ENCODE peak calls at places on chromosomes 1 and 21, in six cellular contexts. P, X, T, V, I and Z are unnamed samples.
A peak's percentile ranks its signal among the peaks of the same experiment; 100 is the strongest.

GRCh38 chr21:37642493-37642892 is 273.8 kb downstream of the KCNJ6 start:
- DNase-seq in I (no peak), V (no peak), X (no peak), T (peak; percentile 37), P (no peak), Z (no peak)

GRCh38 chr1:1347026-1347595 is 2.1 kb downstream of the DVL1 start:
- DNase-seq in X (no peak), I (no peak), P (no peak), V (no peak), T (no peak), Z (no peak)

GRCh38 chr1:31436596-31437432 is 23.8 kb downstream of the SERINC2 start:
- DNase-seq in T (no peak), V (no peak), P (no peak), X (no peak), I (no peak), Z (no peak)

GRCh38 chr1:29583727-29584126 is 347.4 kb downstream of the PTPRU start:
- DNase-seq in X (no peak), T (no peak), P (peak; percentile 84), V (no peak), I (peak; percentile 90), Z (no peak)

GRCh38 chr1:245085508-245086095 is 69.2 kb upstream of the KIF26B start:
- DNase-seq in T (peak; percentile 12), P (peak; percentile 68), I (peak; percentile 89), V (no peak), X (no peak), Z (peak; percentile 90)

GRCh38 chr1:95431216-95431615 is 197.2 kb downstream of the RWDD3 start:
- DNase-seq in X (no peak), V (no peak), I (no peak), T (no peak), P (peak; percentile 7), Z (no peak)

GRCh38 chr1:46246548-46247432 is 773 bp upstream of the RAD54L start:
- DNase-seq in X (no peak), V (peak; percentile 44), T (no peak), I (peak; percentile 14), P (peak; percentile 21), Z (no peak)

GRCh38 chr1:53653631-53654030 is 85.3 kb downstream of the GLIS1 start:
- DNase-seq in V (no peak), P (no peak), I (no peak), T (no peak), X (no peak), Z (no peak)

GRCh38 chr1:2801535-2802291 is at the start of gene TTC34:
- DNase-seq in V (no peak), T (peak; percentile 47), I (no peak), P (peak; percentile 14), X (peak; percentile 60), Z (no peak)

GRCh38 chr1:91018006-91018405 is 3.8 kb downstream of the ZNF644 start:
- DNase-seq in P (no peak), V (no peak), X (no peak), T (peak; percentile 28), I (no peak), Z (no peak)

GRCh38 chr1:154129392-154129970 is 25.4 kb downstream of the NUP210L start:
- DNase-seq in T (no peak), V (no peak), P (no peak), X (no peak), I (no peak), Z (no peak)

GRCh38 chr1:156461781-156462647 is 38.6 kb downstream of the MEF2D start:
- DNase-seq in V (no peak), I (peak; percentile 37), T (no peak), X (no peak), P (peak; percentile 40), Z (no peak)

GRCh38 chr1:205348559-205349477 is 7.9 kb downstream of the KLHDC8A start:
- DNase-seq in V (no peak), T (no peak), X (no peak), I (no peak), P (no peak), Z (no peak)

GRCh38 chr21:38621132-38621531 is 122.9 kb upstream of the ERG start:
- DNase-seq in X (no peak), I (no peak), V (no peak), P (no peak), T (peak; percentile 2), Z (no peak)

DNA sequence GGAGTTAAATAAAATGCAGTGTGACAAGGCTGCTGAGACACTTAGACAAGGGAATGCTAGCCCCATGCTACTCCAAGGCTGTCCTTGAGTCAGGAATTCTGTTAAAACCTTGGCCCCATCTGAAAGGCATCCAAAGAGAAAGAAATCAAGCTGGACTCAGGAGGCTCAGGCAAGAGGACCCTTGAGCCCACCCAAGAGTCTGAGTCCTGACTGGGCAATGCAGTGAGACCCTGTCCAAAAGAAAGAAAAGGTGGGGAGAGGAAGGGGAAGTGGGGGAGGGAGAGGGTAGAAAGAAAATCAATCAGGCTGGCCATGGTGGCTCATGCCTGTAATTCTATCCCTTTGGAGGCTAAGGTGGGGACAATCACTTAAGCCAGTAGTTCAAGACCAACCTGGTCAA is 26.7 kb downstream of the CLSTN1 start:
- DNase-seq in I (no peak), P (no peak), T (no peak), X (no peak), V (no peak), Z (no peak)
- H3K27ac ChIP-seq in I (no peak overlapping the region), P (peak overlapping the region; percentile 79), T (no peak overlapping the region), X (no peak overlapping the region), V (no peak overlapping the region), Z (no peak overlapping the region)

GRCh38 chr1:109528296-109528695 is 11.4 kb upstream of the GPR61 start:
- DNase-seq in I (no peak), X (no peak), T (no peak), V (no peak), P (no peak), Z (no peak)
- H3K27ac ChIP-seq in I (no peak overlapping the region), X (no peak overlapping the region), T (no peak overlapping the region), V (no peak overlapping the region), P (no peak overlapping the region), Z (no peak overlapping the region)

DNA sequence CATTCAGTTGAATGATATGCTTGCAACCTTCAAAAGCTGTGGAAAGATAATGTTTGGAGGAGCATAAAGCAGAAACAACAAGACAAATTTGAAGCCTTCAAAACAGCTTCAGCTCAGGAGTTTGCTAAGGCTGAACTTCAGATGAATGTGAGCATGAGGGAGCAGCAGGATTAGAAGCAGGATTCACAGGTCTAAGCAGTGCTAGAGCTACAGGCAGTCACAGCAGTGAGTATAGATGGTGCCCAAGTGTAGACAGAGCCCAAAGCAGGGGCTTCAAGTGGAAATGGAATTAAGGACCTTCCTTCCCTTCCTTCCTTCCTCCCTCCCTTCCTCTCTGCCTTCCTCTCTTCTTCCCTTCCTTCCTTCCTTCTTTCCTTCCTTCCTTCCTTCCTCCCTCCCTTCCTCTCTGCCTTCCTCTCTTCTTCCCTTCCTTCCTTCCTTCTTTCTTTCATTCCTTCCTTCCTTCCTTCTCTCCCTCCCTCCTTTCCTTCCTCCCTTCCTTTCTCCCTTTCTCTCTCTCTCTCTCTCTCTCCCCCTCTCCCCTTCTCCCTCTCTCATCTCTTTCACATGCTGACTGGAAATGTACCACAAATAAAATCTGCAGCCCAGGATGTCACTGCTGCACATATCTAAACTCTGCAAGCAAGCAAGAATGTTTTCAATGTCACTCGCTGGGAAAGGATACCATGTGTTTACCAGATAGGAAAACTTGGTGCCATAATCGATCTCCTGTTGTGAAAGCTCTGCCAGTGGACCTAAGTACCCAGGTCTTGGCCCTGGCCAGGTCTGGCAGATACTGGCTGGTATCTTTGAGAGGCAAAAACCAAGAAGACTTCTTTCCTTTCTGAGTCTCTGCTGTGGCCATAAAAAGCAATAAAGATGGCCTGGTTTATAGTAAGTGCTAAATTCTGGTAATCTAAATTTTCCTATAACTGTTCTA is 13.1 kb upstream of the SLC30A10 start:
- DNase-seq in X (no peak), I (no peak), V (no peak), T (no peak), P (no peak), Z (no peak)
- H3K27ac ChIP-seq in X (no peak overlapping the region), I (no peak overlapping the region), V (no peak overlapping the region), T (no peak overlapping the region), P (no peak overlapping the region), Z (no peak overlapping the region)

DNA sequence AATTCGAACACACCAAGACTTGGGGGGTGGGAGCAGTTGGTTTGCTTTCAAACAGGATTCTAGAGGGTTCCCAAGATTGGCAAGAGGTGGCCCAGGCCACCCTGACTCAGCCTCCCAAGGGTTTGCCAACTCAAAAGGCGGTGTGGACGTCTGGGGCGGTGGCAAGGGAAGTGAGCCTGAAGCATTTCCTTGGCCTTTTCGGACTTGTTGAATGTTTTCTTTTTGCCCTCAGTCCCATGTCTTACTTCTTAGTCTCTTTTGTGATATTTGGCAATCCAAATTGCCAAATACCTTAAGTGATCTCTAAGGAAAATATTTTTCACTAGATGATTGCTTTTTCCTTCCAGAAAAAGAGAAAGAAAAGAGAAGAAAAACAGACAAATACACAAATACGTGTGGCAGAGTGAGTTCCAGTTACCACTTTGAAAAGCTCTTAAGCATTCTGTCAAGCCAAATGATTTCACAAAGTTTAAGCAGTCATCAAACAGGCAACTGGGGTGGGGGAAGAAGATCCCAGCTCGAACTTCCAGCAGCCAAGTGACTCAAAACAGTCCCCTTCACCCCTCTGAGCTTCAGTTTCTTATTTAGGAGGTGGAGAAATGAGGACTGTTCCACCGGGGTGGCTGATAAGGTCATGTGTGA is 374.6 kb upstream of the USP24 start:
- DNase-seq in T (no peak), V (no peak), X (no peak), I (no peak), P (peak; percentile 16), Z (no peak)
- H3K27ac ChIP-seq in T (peak overlapping the region; percentile 28), V (peak overlapping the region; percentile 71), X (peak overlapping the region; percentile 32), I (no peak overlapping the region), P (peak overlapping the region; percentile 86), Z (no peak overlapping the region)

GRCh38 chr1:228405979-228406265 is 713 bp downstream of the TRIM11 start:
- DNase-seq in I (no peak), P (no peak), V (no peak), T (no peak), X (no peak), Z (no peak)

GRCh38 chr1:228404107-228404720 is 2.4 kb downstream of the TRIM11 start:
- DNase-seq in I (no peak), P (no peak), T (no peak), V (no peak), X (peak; percentile 42), Z (no peak)

GRCh38 chr1:228403231-228403631 is 3.4 kb downstream of the TRIM11 start:
- DNase-seq in T (no peak), P (no peak), I (no peak), V (no peak), X (peak; percentile 44), Z (no peak)

GRCh38 chr1:228407118-228408040 is 744 bp upstream of the TRIM11 start:
- DNase-seq in P (no peak), V (no peak), T (no peak), I (no peak), X (peak; percentile 44), Z (no peak)

GRCh38 chr1:228405200-228405978 is 1.2 kb downstream of the TRIM11 start:
- DNase-seq in V (no peak), X (peak; percentile 42), I (no peak), T (no peak), P (no peak), Z (no peak)
- H3K27ac ChIP-seq in V (no peak overlapping the region), X (peak overlapping the region; percentile 88), I (peak overlapping the region; percentile 36), T (peak overlapping the region; percentile 94), P (peak overlapping the region; percentile 86), Z (no peak overlapping the region)